ENCODE peak calls at places on chromosomes 1 and 21, in eight cellular contexts. T is nephron progenitor cell, D is astrocyte, U is HFFc6, C is HFF-Myc, Z is GM10248, V is glutamatergic neuron, R is CD14-positive monocyte. S is an unnamed sample.
A peak's percentile ranks its signal among the peaks of the same experiment; 100 is the strongest.

GRCh38 chr1:240193699-240194098 is 102.0 kb downstream of the FMN2 start:
- DNase-seq in T (no peak), D (peak; percentile 33), Z (no peak), C (no peak), V (no peak), R (no peak), U (no peak), S (no peak)

GRCh38 chr1:67647036-67647798 is 37.8 kb upstream of the GADD45A start:
- DNase-seq in U (no peak), Z (no peak), R (no peak), V (no peak), C (no peak), D (peak; percentile 36), T (no peak), S (no peak)

GRCh38 chr1:39655578-39656268 is 16.2 kb downstream of the NT5C1A start:
- DNase-seq in T (no peak), Z (no peak), C (no peak), D (no peak), V (no peak), R (no peak), U (no peak), S (no peak)

GRCh38 chr1:21620011-21620410 is 49.1 kb downstream of the RAP1GAP start:
- DNase-seq in U (no peak), D (no peak), C (no peak), V (no peak), Z (no peak), T (no peak), R (no peak), S (no peak)

GRCh38 chr1:168086438-168086837 is 50.3 kb downstream of the GPR161 start:
- DNase-seq in T (no peak), D (no peak), C (no peak), V (no peak), U (no peak), R (no peak), Z (no peak), S (no peak)

GRCh38 chr1:174191255-174191906 is 32.1 kb downstream of the RABGAP1L start:
- DNase-seq in C (peak; percentile 71), V (no peak), D (peak; percentile 73), T (no peak), Z (no peak), U (peak; percentile 96), R (no peak), S (peak; percentile 71)

GRCh38 chr1:6646499-6647148 is 22.0 kb downstream of the THAP3 start:
- DNase-seq in T (no peak), R (no peak), Z (peak; percentile 63), U (peak; percentile 46), V (no peak), D (peak; percentile 23), C (no peak), S (peak; percentile 20)

GRCh38 chr1:178192686-178193085 is 98.8 kb downstream of the RASAL2 start:
- DNase-seq in V (no peak), Z (no peak), T (no peak), U (peak; percentile 73), R (peak; percentile 63), D (peak; percentile 82), C (peak; percentile 5), S (no peak)

GRCh38 chr1:38334930-38335592 is 288.5 kb upstream of the POU3F1 start:
- DNase-seq in C (no peak), Z (no peak), R (no peak), D (no peak), U (no peak), T (no peak), V (no peak), S (no peak)

GRCh38 chr1:185250063-185250462 is 67.0 kb downstream of the IVNS1ABP start:
- DNase-seq in Z (no peak), T (no peak), R (no peak), U (no peak), C (no peak), V (no peak), D (no peak), S (no peak)

GRCh38 chr21:43894206-43894577 is 29.2 kb downstream of the AGPAT3 start:
- DNase-seq in R (no peak), U (no peak), V (no peak), C (no peak), T (no peak), D (no peak), Z (no peak), S (no peak)

GRCh38 chr21:43892984-43893535 is 28.0 kb downstream of the AGPAT3 start:
- DNase-seq in Z (no peak), C (no peak), U (no peak), D (no peak), V (no peak), T (no peak), R (no peak), S (no peak)

GRCh38 chr21:43890042-43890441 is 25.0 kb downstream of the AGPAT3 start:
- DNase-seq in T (no peak), C (no peak), V (no peak), R (no peak), U (no peak), D (no peak), Z (no peak), S (no peak)

GRCh38 chr21:43893536-43894205 is 28.6 kb downstream of the AGPAT3 start:
- DNase-seq in T (no peak), V (no peak), U (no peak), D (peak; percentile 21), Z (peak; percentile 59), R (no peak), C (no peak), S (no peak)

GRCh38 chr21:43892334-43892733 is 27.3 kb downstream of the AGPAT3 start:
- DNase-seq in Z (no peak), U (no peak), D (no peak), T (no peak), V (no peak), R (no peak), C (no peak), S (no peak)
- TF ChIP-seq CTCF in Z (no peak), U (no peak), D (no peak), T (no peak), V (no peak), R (no peak), C (no peak), S (no peak)

GRCh38 chr1:44236873-44237272 is 23.6 kb downstream of the DMAP1 start:
- DNase-seq in V (no peak), Z (no peak), R (no peak), D (no peak), U (no peak), T (no peak), C (no peak), S (no peak)
- TF ChIP-seq CTCF in V (no peak), Z (no peak), R (no peak), D (no peak), U (no peak), T (no peak), C (no peak), S (no peak)

GRCh38 chr1:155859234-155859829 is at the start of gene SYT11:
- DNase-seq in D (peak; percentile 90), U (peak; percentile 94), Z (peak; percentile 96), C (peak; percentile 80), T (peak; percentile 93), V (peak; percentile 94), R (peak; percentile 93), S (peak; percentile 84)
- TF ChIP-seq CTCF in D (no peak), U (peak; percentile 23), Z (no peak), C (no peak), T (no peak), V (no peak), R (no peak), S (no peak)

DNA sequence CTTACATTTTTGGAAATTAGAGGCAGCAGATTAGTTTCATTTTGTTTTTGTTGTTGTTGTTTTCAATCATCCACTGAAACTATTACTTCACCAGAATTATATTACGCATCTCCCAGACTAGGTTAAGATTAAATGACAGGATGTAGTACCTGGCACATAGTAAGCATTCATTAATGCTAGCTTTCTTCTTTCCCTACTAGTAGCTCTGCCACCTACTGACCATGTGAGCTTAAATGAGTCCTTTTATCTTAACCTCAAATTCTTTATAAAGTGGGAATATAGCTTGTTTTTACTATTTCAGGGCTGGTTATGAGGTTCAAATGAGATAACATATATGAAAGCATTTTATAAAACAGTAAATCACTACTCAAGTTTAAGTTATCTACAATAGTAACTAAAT is 10.2 kb upstream of the ASPM start:
- DNase-seq in U (no peak), V (no peak), C (no peak), T (no peak), R (no peak), Z (no peak), D (no peak), S (no peak)
- TF ChIP-seq CTCF in U (peak; percentile 46), V (no peak), C (no peak), T (no peak), R (no peak), Z (no peak), D (no peak), S (peak; percentile 10)

GRCh38 chr21:38696617-38697016 is 109.1 kb upstream of the ETS2 start:
- DNase-seq in C (no peak), T (no peak), R (no peak), D (no peak), Z (no peak), V (no peak), U (no peak), S (no peak)
- TF ChIP-seq CTCF in C (no peak), T (no peak), R (no peak), D (no peak), Z (no peak), V (no peak), U (no peak), S (no peak)

GRCh38 chr1:172724746-172725613 is 66.1 kb downstream of the FASLG start:
- DNase-seq in Z (no peak), V (no peak), T (no peak), C (no peak), R (no peak), U (no peak), D (no peak), S (no peak)

GRCh38 chr1:172727275-172727674 is 68.4 kb downstream of the FASLG start:
- DNase-seq in D (no peak), T (no peak), C (no peak), U (no peak), R (no peak), V (no peak), Z (no peak), S (no peak)

GRCh38 chr1:172726740-172727139 is 67.8 kb downstream of the FASLG start:
- DNase-seq in V (no peak), T (no peak), R (peak; percentile 79), C (no peak), U (no peak), Z (no peak), D (no peak), S (no peak)

GRCh38 chr1:172732427-172732826 is 73.5 kb downstream of the FASLG start:
- DNase-seq in V (no peak), U (no peak), C (no peak), Z (no peak), D (no peak), T (no peak), R (no peak), S (no peak)

DNA sequence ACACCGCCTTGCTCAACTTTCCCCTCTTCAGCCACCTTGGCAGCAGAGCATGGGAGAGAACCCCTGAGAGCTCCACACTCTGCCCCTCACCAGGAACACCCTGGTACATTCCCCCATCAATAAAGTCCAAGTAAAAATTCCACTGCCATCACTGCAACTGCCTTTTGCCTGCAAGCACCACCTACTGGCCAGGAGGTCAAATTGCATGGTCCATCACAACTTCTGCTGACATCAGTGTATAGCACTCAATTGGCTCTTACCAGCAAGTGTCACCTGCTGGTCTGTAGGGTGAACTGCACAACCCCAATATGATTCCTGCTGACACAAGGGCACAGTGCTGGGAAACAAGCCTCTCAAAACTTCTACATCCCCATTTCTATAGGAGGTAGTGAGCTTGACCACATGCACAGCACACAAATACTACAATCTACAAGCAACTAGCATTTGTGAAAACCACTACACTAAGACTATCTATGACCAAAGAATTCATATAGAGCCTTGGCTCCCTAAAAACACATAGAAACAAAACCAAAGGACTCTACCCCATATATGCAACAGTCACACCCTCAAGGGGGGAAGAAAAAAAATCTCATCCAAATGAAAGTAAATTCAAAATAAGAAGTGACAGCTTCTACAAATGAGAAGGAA is 69.2 kb downstream of the FASLG start:
- DNase-seq in R (no peak), D (no peak), U (peak; percentile 38), T (no peak), C (no peak), V (no peak), Z (peak; percentile 26), S (no peak)
- TF ChIP-seq CTCF in R (peak; percentile 69), D (peak; percentile 35), U (peak; percentile 83), T (peak; percentile 38), C (peak; percentile 68), V (peak; percentile 71), Z (peak; percentile 29), S (peak; percentile 23)